ENCODE peak calls at places on chromosomes 1 and 21, in seven cellular contexts. O is epithelial cell of esophagus, R is psoas muscle, W is endothelial cell, B is IMR-90, Q is osteocyte, D is GM13977. X is an unnamed sample.

GRCh38 chr1:93546162-93546863 is 98.4 kb downstream of the FNBP1L start:
- DNase-seq in O (no peak), R (no peak), W (no peak), B (no peak), Q (no peak), D (no peak), X (no peak)

GRCh38 chr21:37827878-37828277 is 88.4 kb downstream of the KCNJ6 start:
- DNase-seq in O (no peak), R (no peak), W (no peak), B (no peak), Q (no peak), D (no peak), X (no peak)

GRCh38 chr1:101344745-101345144 is 107.9 kb downstream of the S1PR1 start:
- DNase-seq in O (no peak), R (no peak), W (no peak), B (no peak), Q (no peak), D (no peak), X (no peak)

GRCh38 chr1:245810181-245810727 is 655.5 kb downstream of the KIF26B start:
- DNase-seq in O (no peak), R (no peak), W (no peak), B (no peak), Q (peak), D (no peak), X (no peak)

GRCh38 chr1:8889925-8890785 is 11.7 kb upstream of the ENO1 start:
- DNase-seq in O (peak), R (peak), W (no peak), B (peak), Q (peak), D (no peak), X (peak)

GRCh38 chr21:38282921-38283320 is 26.1 kb downstream of the KCNJ15 start:
- DNase-seq in O (peak), R (no peak), W (no peak), B (peak), Q (no peak), D (no peak), X (no peak)

GRCh38 chr1:47225430-47226100 is 6.5 kb downstream of the TAL1 start:
- DNase-seq in O (no peak), R (no peak), W (peak), B (no peak), Q (no peak), D (no peak), X (no peak)

GRCh38 chr1:58785424-58786058 is 1.7 kb upstream of the JUN start:
- DNase-seq in O (peak), R (peak), W (no peak), B (peak), Q (no peak), D (no peak), X (peak)

GRCh38 chr1:20660363-20661234 is 570 bp downstream of the DDOST start:
- DNase-seq in O (peak), R (no peak), W (peak), B (no peak), Q (no peak), D (no peak), X (no peak)

GRCh38 chr1:192826791-192827477 is 18.1 kb downstream of the RGS2 start:
- DNase-seq in O (peak), R (no peak), W (no peak), B (no peak), Q (no peak), D (no peak), X (peak)

GRCh38 chr1:119713538-119714456 is 2.1 kb downstream of the PHGDH start:
- DNase-seq in O (no peak), R (no peak), W (no peak), B (peak), Q (no peak), D (no peak), X (no peak)

GRCh38 chr21:36820176-36821031 is 121.5 kb downstream of the SIM2 start:
- DNase-seq in O (no peak), R (no peak), W (no peak), B (no peak), Q (no peak), D (no peak), X (no peak)

GRCh38 chr1:12402844-12403243 is 173.0 kb downstream of the VPS13D start:
- DNase-seq in O (no peak), R (no peak), W (no peak), B (no peak), Q (no peak), D (no peak), X (no peak)

GRCh38 chr1:9233241-9233941 is 1.2 kb upstream of the H6PD start:
- DNase-seq in O (no peak), R (peak), W (no peak), B (peak), Q (no peak), D (no peak), X (no peak)

GRCh38 chr1:203354246-203354645 is 3.3 kb upstream of the FMOD start:
- DNase-seq in O (no peak), R (no peak), W (no peak), B (peak), Q (no peak), D (no peak), X (peak)

GRCh38 chr1:244212792-244213475 is 161.9 kb downstream of the ZBTB18 start:
- DNase-seq in O (no peak), R (no peak), W (no peak), B (no peak), Q (no peak), D (no peak), X (no peak)

GRCh38 chr1:244211559-244211944 is 160.5 kb downstream of the ZBTB18 start:
- DNase-seq in O (peak), R (peak), W (no peak), B (peak), Q (no peak), D (no peak), X (no peak)

GRCh38 chr1:244212219-244212618 is 161.1 kb downstream of the ZBTB18 start:
- DNase-seq in O (no peak), R (no peak), W (no peak), B (no peak), Q (no peak), D (no peak), X (no peak)

GRCh38 chr1:244209955-244210354 is 158.9 kb downstream of the ZBTB18 start:
- DNase-seq in O (no peak), R (no peak), W (no peak), B (no peak), Q (no peak), D (no peak), X (no peak)

DNA sequence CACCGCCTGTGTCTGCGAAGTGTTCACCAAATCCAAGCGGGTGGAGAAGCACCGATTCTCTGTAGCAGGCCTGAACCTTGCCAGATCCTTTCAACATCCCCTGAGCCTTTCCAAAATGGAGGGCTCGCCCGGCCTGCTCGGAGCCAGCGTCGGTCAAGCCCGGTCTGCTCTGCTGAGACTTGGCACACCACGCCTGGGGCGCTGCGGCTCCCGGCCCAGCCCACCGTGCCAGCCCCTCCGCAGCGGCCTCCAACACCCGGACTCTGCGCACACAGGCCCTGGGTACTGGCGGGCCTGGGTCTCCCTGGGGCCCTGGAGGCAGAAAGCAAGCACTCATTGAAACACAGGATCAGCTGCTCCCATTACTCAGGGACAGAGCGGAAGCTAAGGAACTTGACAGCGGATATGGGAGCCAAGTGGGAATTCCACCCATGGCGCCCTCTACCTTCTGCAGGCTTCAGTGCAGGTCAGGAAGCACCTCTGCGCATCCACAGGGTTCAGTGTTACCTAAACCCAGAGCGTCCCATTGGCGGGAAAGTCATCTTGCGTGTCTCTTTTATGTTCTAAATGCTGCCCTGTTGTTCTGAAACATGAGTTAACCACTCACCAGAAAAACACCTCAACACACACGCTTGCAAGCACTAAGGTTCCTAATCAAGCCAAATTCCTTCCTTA is 159.9 kb downstream of the ZBTB18 start:
- DNase-seq in O (peak), R (no peak), W (peak), B (no peak), Q (no peak), D (no peak), X (no peak)
- TF ChIP-seq CTCF in O (peak), R (peak), W (peak), B (no peak), Q (peak), D (peak), X (peak)

DNA sequence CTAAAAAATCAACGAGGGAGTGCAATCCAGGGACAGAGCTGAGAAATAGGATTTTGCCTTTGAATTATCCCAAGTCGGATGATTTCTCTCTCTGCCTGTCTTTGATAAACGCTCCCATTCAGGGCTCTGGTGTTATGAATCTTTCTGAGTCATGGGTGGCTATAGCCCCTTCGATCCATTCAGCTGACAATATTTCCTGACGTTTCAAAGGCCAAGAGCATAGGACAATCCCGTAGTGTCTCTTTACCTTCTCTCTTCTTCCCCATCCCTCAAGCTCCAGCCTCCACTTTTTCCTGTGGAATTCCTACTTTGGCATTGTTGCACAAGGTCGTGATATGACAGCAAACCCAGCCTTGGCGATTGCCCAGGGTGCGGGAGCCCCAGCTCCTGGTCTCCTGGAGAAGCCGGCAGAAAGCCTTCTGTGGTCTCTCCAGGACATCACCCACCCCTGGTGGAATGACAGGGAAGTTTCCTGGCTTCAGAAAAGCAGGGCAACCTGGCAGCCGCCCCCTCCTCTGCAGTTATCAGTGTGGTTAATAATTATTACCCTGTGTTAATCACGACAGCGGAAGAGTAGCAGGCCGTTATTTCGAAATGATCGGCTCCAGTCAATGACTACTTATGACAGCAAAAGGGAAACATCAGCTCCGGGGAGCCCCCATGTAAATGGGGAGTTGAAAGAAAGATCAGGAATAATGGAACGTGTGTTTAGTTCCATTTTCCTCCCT is 8.1 kb upstream of the PLXNA2 start:
- DNase-seq in O (no peak), R (peak), W (no peak), B (no peak), Q (no peak), D (no peak), X (no peak)
- TF ChIP-seq CTCF in O (no peak), R (peak), W (peak), B (peak), Q (no peak), D (no peak), X (peak)

GRCh38 chr1:173213665-173214064 is 6.5 kb upstream of the TNFSF4 start:
- DNase-seq in O (no peak), R (no peak), W (no peak), B (no peak), Q (no peak), D (no peak), X (no peak)
- TF ChIP-seq CTCF in O (no peak), R (no peak), W (peak), B (no peak), Q (no peak), D (no peak), X (peak)

GRCh38 chr1:37861151-37861550 is 1.8 kb upstream of the MTF1 start:
- DNase-seq in O (peak), R (no peak), W (no peak), B (no peak), Q (no peak), D (no peak), X (peak)

GRCh38 chr1:37859507-37860345 is at the start of gene MTF1:
- DNase-seq in O (peak), R (peak), W (peak), B (peak), Q (peak), D (peak), X (peak)

GRCh38 chr1:37862330-37862729 is 2.9 kb upstream of the MTF1 start:
- DNase-seq in O (peak), R (no peak), W (no peak), B (no peak), Q (no peak), D (no peak), X (no peak)

GRCh38 chr1:37858931-37859506 is 373 bp downstream of the MTF1 start:
- DNase-seq in O (no peak), R (peak), W (no peak), B (peak), Q (no peak), D (no peak), X (no peak)

DNA sequence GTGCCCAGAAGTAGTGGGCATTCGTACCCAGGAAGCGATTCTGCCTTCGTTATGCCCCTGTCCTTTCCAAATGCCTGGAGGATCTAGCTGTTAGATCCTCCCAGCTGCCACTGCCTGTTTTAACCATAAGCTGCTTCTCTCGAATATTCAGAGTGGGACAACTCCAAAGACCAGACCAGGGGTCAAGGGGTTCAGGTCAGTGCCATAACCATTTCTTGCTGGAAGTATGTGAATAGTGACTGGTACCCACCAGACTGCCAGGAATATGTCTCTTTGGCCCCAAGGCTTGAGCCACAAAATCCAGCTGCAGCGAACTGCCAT is 914 bp upstream of the MTF1 start:
- DNase-seq in O (no peak), R (no peak), W (no peak), B (no peak), Q (no peak), D (no peak), X (no peak)
- TF ChIP-seq CTCF in O (no peak), R (no peak), W (no peak), B (no peak), Q (no peak), D (no peak), X (peak)

DNA sequence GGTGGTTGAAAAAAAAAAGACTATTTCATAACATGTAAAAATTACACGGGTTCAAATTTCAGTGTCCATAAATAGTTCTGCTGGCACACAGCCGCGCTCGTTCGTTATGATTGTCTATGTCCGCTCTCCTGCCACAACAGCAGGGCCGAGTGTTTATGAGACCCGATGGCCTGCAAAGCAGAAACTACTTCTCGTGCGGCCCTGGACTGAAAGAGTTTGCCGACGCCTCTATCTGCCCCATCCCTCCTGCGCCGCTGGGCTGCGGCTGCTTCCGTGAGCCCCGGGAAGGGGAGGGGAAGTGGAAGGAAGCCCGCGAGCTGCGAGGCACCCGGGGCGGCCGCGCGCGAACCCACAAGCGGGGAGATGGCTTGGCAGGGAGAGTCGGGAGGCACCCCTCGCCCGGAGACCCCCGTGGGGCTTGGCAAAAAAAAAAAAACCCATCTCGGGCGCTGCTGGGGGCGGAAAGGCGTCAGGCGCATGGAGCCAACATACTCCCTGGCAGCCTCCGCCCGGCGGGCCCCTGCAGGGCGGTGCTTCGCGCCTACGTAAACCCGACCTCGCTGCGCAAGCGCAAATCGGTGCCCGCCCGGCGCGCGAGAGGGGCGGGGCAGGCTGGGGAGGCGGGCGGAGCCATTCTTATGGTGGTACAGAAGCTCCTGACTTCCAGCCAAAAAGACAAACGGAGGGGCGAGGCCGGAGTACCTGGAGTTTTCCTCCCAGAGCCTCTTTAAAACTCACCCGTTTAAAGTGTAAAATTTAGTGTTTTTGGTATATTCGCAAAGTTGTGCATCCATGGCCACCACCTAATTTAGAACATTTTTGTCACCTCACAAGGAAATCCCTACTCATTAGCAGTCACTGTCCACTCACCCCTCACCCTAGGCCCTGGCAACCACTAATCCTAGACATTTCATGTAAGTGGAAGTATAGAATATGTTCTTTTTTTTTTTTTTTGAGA is 8.3 kb downstream of the SLC27A3 start:
- DNase-seq in O (peak), R (peak), W (peak), B (peak), Q (peak), D (peak), X (peak)
- TF ChIP-seq CTCF in O (peak), R (no peak), W (no peak), B (no peak), Q (peak), D (no peak), X (no peak)

X was measured in HFFc6.